ENCODE peak calls at places on chromosomes 2 and 18, in nine cellular contexts. E is thoracic aorta; D is transverse colon; X is tibial nerve; N is CD8-positive, alpha-beta T cell; Y is cardiac muscle cell; W is hepatocyte; L is left ventricle myocardium inferior; U is breast epithelium. G is an unnamed sample.

GRCh38 chr2:206084468-206084869 is 1.5 kb downstream of the INO80D start:
- DNase-seq in D (peak; percentile 67), W (peak; percentile 58), U (peak; percentile 74), E (no peak), Y (peak; percentile 71), N (peak; percentile 31), X (peak; percentile 77), L (peak; percentile 53), G (peak; percentile 84)

GRCh38 chr18:77165489-77166415 is 33.2 kb upstream of the MBP start:
- DNase-seq in Y (peak; percentile 38), U (no peak), N (no peak), L (peak; percentile 77), X (peak; percentile 75), E (no peak), D (no peak), W (no peak), G (peak; percentile 52)

GRCh38 chr2:35598310-35598709 is 757.3 kb upstream of the CRIM1 start:
- DNase-seq in U (no peak), L (no peak), N (no peak), D (no peak), E (no peak), Y (no peak), X (no peak), W (no peak), G (no peak)

GRCh38 chr2:61536723-61537581 is 1.2 kb downstream of the XPO1 start:
- DNase-seq in Y (peak; percentile 93), N (peak; percentile 87), D (peak; percentile 90), X (peak; percentile 88), W (peak; percentile 91), E (peak; percentile 73), U (peak; percentile 81), L (peak; percentile 66), G (peak; percentile 63)

GRCh38 chr2:218032336-218033171 is 29.8 kb upstream of the TNS1 start:
- DNase-seq in Y (no peak), N (no peak), U (no peak), L (no peak), W (no peak), X (no peak), E (no peak), D (no peak), G (no peak)

GRCh38 chr2:158459161-158460003 is 2.6 kb downstream of the PKP4 start:
- DNase-seq in Y (peak; percentile 3), D (no peak), L (no peak), U (no peak), W (no peak), X (no peak), E (no peak), N (no peak), G (no peak)

GRCh38 chr18:50468802-50469201 is 91.1 kb upstream of the MAPK4 start:
- DNase-seq in D (no peak), N (no peak), X (no peak), L (no peak), E (no peak), Y (peak; percentile 2), W (no peak), U (no peak), G (no peak)

GRCh38 chr2:153890572-153890971 is 18.9 kb downstream of the GALNT13 start:
- DNase-seq in D (no peak), E (no peak), W (no peak), U (no peak), Y (no peak), L (no peak), X (no peak), N (no peak), G (no peak)

GRCh38 chr18:44170208-44170880 is 510.3 kb upstream of the SETBP1 start:
- DNase-seq in D (no peak), N (no peak), L (no peak), E (no peak), Y (no peak), W (no peak), X (no peak), U (no peak), G (no peak)

GRCh38 chr2:153101187-153101586 is 377.4 kb downstream of the RPRM start:
- DNase-seq in W (no peak), D (no peak), U (no peak), Y (no peak), L (no peak), X (no peak), N (no peak), E (no peak), G (no peak)

GRCh38 chr2:100818003-100818605 is 1.8 kb upstream of the NPAS2 start:
- DNase-seq in Y (peak; percentile 73), N (no peak), X (peak; percentile 26), L (no peak), U (peak; percentile 49), W (no peak), D (no peak), E (no peak), G (no peak)

GRCh38 chr18:11994346-11994707 is 13.0 kb downstream of the IMPA2 start:
- DNase-seq in U (no peak), X (no peak), E (no peak), L (peak; percentile 53), W (peak; percentile 82), N (no peak), Y (peak; percentile 77), D (peak; percentile 72), G (peak; percentile 60)

GRCh38 chr2:237597680-237598145 is 7.2 kb upstream of the RAB17 start:
- DNase-seq in Y (no peak), W (no peak), N (no peak), L (no peak), D (no peak), E (no peak), U (no peak), X (no peak), G (no peak)

GRCh38 chr2:27717070-27717453 is 53.4 kb downstream of the SLC4A1AP start:
- DNase-seq in X (no peak), Y (peak; percentile 54), E (no peak), D (no peak), N (no peak), U (peak; percentile 66), L (peak; percentile 50), W (no peak), G (peak; percentile 38)

GRCh38 chr2:119734051-119734450 is 25.7 kb upstream of the PTPN4 start:
- DNase-seq in W (no peak), D (no peak), L (no peak), N (no peak), X (no peak), U (no peak), Y (no peak), E (no peak), G (no peak)

DNA sequence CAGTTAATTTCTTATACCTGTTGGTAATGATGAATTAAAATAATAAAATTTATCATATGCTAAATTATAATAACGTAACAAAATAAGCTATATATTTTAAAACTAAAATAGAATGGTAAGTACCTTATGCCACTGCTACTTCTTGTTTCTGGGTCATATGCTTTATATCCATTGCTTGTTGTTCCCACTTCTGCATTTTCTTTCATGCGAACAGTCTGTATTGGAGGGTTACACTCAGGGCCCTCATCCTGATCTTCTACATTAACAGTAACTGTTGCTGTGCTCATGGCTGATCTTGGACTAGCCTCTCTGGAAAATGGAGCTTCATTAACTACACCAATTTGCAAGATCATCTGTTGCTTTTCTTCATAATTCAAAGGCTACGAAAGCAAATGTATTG is 22.2 kb downstream of the DSC2 start:
- DNase-seq in E (no peak), N (no peak), Y (no peak), W (no peak), X (no peak), L (no peak), U (no peak), D (no peak), G (no peak)
- H3K4me3 ChIP-seq in E (no peak overlapping the region), N (no peak overlapping the region), Y (no peak overlapping the region), W (no peak overlapping the region), X (no peak overlapping the region), L (no peak overlapping the region), U (no peak overlapping the region), D (no peak overlapping the region), G (no peak overlapping the region)

GRCh38 chr2:39093208-39093898 is 27.5 kb downstream of the SOS1 start:
- DNase-seq in L (no peak), W (no peak), E (no peak), U (no peak), N (no peak), D (no peak), Y (no peak), X (no peak), G (no peak)
- H3K4me1 ChIP-seq in L (peaks cover 52% of the 10 kb centered on the region), W (peaks cover 12% of the 10 kb centered on the region), E (peaks cover 40% of the 10 kb centered on the region), U (peaks cover 5% of the 10 kb centered on the region), N (peaks cover 12% of the 10 kb centered on the region), D (peaks cover 21% of the 10 kb centered on the region), Y (peaks cover 10% of the 10 kb centered on the region), X (peaks cover 18% of the 10 kb centered on the region), G (peaks cover 22% of the 10 kb centered on the region)

DNA sequence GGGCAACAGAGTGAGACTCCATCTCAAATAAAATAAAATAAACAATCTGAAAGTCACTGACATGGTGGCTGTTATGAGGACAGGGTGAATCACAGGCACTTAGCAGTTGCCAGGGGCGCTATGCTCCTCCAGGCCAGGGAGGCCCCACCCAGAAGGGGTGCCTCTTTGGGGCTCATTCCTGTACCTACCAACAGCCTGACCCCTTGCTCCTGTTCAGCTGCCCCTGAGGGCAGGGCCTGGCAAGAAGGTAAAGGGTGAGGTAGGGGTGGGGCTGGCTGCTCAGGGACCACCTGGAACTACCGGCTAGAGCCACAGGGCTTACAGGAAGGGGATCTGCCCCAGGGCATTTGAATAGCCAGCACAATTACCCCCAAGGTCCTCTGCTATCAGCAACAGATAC is 60.3 kb downstream of the INPP5D start:
- DNase-seq in U (no peak), D (no peak), X (no peak), L (no peak), E (no peak), W (no peak), Y (no peak), N (no peak), G (no peak)
- TF ChIP-seq CTCF in U (no peak), D (no peak), X (no peak), L (no peak), E (no peak), W (no peak), Y (no peak), N (no peak), G (no peak)

DNA sequence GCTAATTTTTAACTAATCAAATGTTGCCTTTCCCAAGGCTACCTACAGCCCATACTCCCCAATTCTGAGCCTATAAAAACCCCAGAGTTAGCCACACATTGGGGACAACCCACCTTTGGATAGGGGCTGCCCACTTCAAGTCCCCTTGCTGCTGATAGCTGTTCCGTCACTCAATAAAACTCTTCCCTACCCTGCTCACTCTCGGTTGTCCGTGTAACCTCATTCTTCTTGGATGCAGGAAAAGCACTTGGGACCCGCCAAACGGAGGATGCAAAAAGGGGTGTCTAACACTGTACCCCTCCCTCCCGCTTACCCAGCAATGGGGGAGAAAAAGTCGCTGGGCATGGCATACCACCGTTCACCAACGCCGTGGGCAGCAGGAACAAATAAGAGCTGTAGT is 12.2 kb downstream of the IWS1 start:
- DNase-seq in U (no peak), X (no peak), E (no peak), N (no peak), L (no peak), Y (no peak), D (no peak), W (no peak), G (no peak)
- H3K4me3 ChIP-seq in U (no peak overlapping the region), X (no peak overlapping the region), E (no peak overlapping the region), N (no peak overlapping the region), L (peak overlapping the region; percentile 26), Y (no peak overlapping the region), D (no peak overlapping the region), W (no peak overlapping the region), G (no peak overlapping the region)